ENCODE peak calls at places on chromosomes 13 and 19, in ten cellular contexts. One of them, this sample, is unnamed. For H3K4me1, the result is how much of the 10 kb centered on the place peaks cover.

GRCh38 chr19:20999731-21000352 is 20.6 kb upstream of the ZNF430 start:
- DNase-seq in CD8-positive, alpha-beta T cell: peak
- DNase-seq in cardiac muscle cell: peak
- DNase-seq in CD4-positive, alpha-beta memory T cell: peak
- DNase-seq in heart left ventricle: peak
- DNase-seq in right cardiac atrium: peak
- DNase-seq in small intestine: peak
- DNase-seq in A549: no peak
- DNase-seq in pancreas: peak
- DNase-seq in neural progenitor cell: peak
- DNase-seq in this sample: peak

GRCh38 chr13:110819203-110820014 is 95.5 kb downstream of the ANKRD10 start:
- DNase-seq in CD8-positive, alpha-beta T cell: peak
- DNase-seq in cardiac muscle cell: peak
- DNase-seq in CD4-positive, alpha-beta memory T cell: peak
- DNase-seq in heart left ventricle: peak
- DNase-seq in right cardiac atrium: peak
- DNase-seq in small intestine: peak
- DNase-seq in A549: peak
- DNase-seq in pancreas: peak
- DNase-seq in neural progenitor cell: peak
- DNase-seq in this sample: peak

GRCh38 chr19:6712231-6712630 is 8.2 kb downstream of the C3 start:
- DNase-seq in CD8-positive, alpha-beta T cell: no peak
- DNase-seq in cardiac muscle cell: no peak
- DNase-seq in CD4-positive, alpha-beta memory T cell: no peak
- DNase-seq in heart left ventricle: no peak
- DNase-seq in right cardiac atrium: no peak
- DNase-seq in small intestine: no peak
- DNase-seq in A549: no peak
- DNase-seq in pancreas: no peak
- DNase-seq in neural progenitor cell: no peak
- DNase-seq in this sample: no peak

GRCh38 chr13:102799544-102800144 is 725 bp downstream of the BIVM start:
- DNase-seq in CD8-positive, alpha-beta T cell: no peak
- DNase-seq in cardiac muscle cell: no peak
- DNase-seq in CD4-positive, alpha-beta memory T cell: peak
- DNase-seq in heart left ventricle: peak
- DNase-seq in right cardiac atrium: peak
- DNase-seq in small intestine: no peak
- DNase-seq in A549: peak
- DNase-seq in pancreas: peak
- DNase-seq in neural progenitor cell: peak
- DNase-seq in this sample: peak

GRCh38 chr19:52007436-52007804 is 591 bp downstream of the ZNF615 start:
- DNase-seq in CD8-positive, alpha-beta T cell: no peak
- DNase-seq in cardiac muscle cell: peak
- DNase-seq in CD4-positive, alpha-beta memory T cell: no peak
- DNase-seq in heart left ventricle: no peak
- DNase-seq in right cardiac atrium: no peak
- DNase-seq in small intestine: no peak
- DNase-seq in A549: no peak
- DNase-seq in pancreas: no peak
- DNase-seq in neural progenitor cell: peak
- DNase-seq in this sample: no peak

GRCh38 chr19:58059003-58059671 is at the start of gene ZNF135:
- DNase-seq in CD8-positive, alpha-beta T cell: peak
- DNase-seq in cardiac muscle cell: peak
- DNase-seq in CD4-positive, alpha-beta memory T cell: no peak
- DNase-seq in heart left ventricle: peak
- DNase-seq in right cardiac atrium: peak
- DNase-seq in small intestine: peak
- DNase-seq in A549: no peak
- DNase-seq in pancreas: peak
- DNase-seq in neural progenitor cell: peak
- DNase-seq in this sample: peak

GRCh38 chr19:38831142-38831605 is 420 bp downstream of the ECH1 start:
- DNase-seq in CD8-positive, alpha-beta T cell: no peak
- DNase-seq in cardiac muscle cell: peak
- DNase-seq in CD4-positive, alpha-beta memory T cell: peak
- DNase-seq in heart left ventricle: peak
- DNase-seq in right cardiac atrium: peak
- DNase-seq in small intestine: peak
- DNase-seq in A549: peak
- DNase-seq in pancreas: peak
- DNase-seq in neural progenitor cell: peak
- DNase-seq in this sample: no peak

GRCh38 chr13:41802033-41802683 is 158.8 kb downstream of the VWA8 start:
- DNase-seq in CD8-positive, alpha-beta T cell: no peak
- DNase-seq in cardiac muscle cell: no peak
- DNase-seq in CD4-positive, alpha-beta memory T cell: no peak
- DNase-seq in heart left ventricle: no peak
- DNase-seq in right cardiac atrium: no peak
- DNase-seq in small intestine: no peak
- DNase-seq in A549: no peak
- DNase-seq in pancreas: no peak
- DNase-seq in neural progenitor cell: no peak
- DNase-seq in this sample: no peak

GRCh38 chr13:24745861-24746617 is 17.9 kb upstream of the RNF17 start:
- DNase-seq in CD8-positive, alpha-beta T cell: no peak
- DNase-seq in cardiac muscle cell: no peak
- DNase-seq in CD4-positive, alpha-beta memory T cell: no peak
- DNase-seq in heart left ventricle: no peak
- DNase-seq in right cardiac atrium: no peak
- DNase-seq in small intestine: no peak
- DNase-seq in A549: no peak
- DNase-seq in pancreas: no peak
- DNase-seq in neural progenitor cell: peak
- DNase-seq in this sample: no peak

GRCh38 chr13:43374621-43375020 is 351.2 kb downstream of the DNAJC15 start:
- DNase-seq in CD8-positive, alpha-beta T cell: no peak
- DNase-seq in cardiac muscle cell: peak
- DNase-seq in CD4-positive, alpha-beta memory T cell: no peak
- DNase-seq in heart left ventricle: no peak
- DNase-seq in right cardiac atrium: no peak
- DNase-seq in small intestine: no peak
- DNase-seq in A549: no peak
- DNase-seq in pancreas: no peak
- DNase-seq in neural progenitor cell: no peak
- DNase-seq in this sample: no peak

GRCh38 chr13:38763446-38764381 is 76.8 kb downstream of the FREM2 start:
- DNase-seq in CD8-positive, alpha-beta T cell: no peak
- DNase-seq in cardiac muscle cell: peak
- DNase-seq in CD4-positive, alpha-beta memory T cell: no peak
- DNase-seq in heart left ventricle: no peak
- DNase-seq in right cardiac atrium: no peak
- DNase-seq in small intestine: peak
- DNase-seq in A549: peak
- DNase-seq in pancreas: no peak
- DNase-seq in neural progenitor cell: peak
- DNase-seq in this sample: no peak

GRCh38 chr19:1379961-1380489 is 3.7 kb upstream of the NDUFS7 start:
- DNase-seq in CD8-positive, alpha-beta T cell: no peak
- DNase-seq in cardiac muscle cell: no peak
- DNase-seq in CD4-positive, alpha-beta memory T cell: no peak
- DNase-seq in heart left ventricle: no peak
- DNase-seq in right cardiac atrium: no peak
- DNase-seq in small intestine: no peak
- DNase-seq in A549: no peak
- DNase-seq in pancreas: no peak
- DNase-seq in neural progenitor cell: no peak
- DNase-seq in this sample: no peak

GRCh38 chr13:111789420-111789819 is 277.5 kb upstream of the SOX1 start:
- DNase-seq in CD8-positive, alpha-beta T cell: no peak
- DNase-seq in cardiac muscle cell: no peak
- DNase-seq in CD4-positive, alpha-beta memory T cell: no peak
- DNase-seq in heart left ventricle: no peak
- DNase-seq in right cardiac atrium: no peak
- DNase-seq in small intestine: no peak
- DNase-seq in A549: no peak
- DNase-seq in pancreas: no peak
- DNase-seq in neural progenitor cell: no peak
- DNase-seq in this sample: no peak

GRCh38 chr19:40689339-40690049 is 957 bp downstream of the NUMBL start:
- DNase-seq in CD8-positive, alpha-beta T cell: no peak
- DNase-seq in cardiac muscle cell: no peak
- DNase-seq in CD4-positive, alpha-beta memory T cell: peak
- DNase-seq in heart left ventricle: peak
- DNase-seq in right cardiac atrium: no peak
- DNase-seq in small intestine: no peak
- DNase-seq in A549: no peak
- DNase-seq in pancreas: peak
- DNase-seq in neural progenitor cell: peak
- DNase-seq in this sample: no peak

GRCh38 chr19:19420570-19421301 is 15.3 kb downstream of the GATAD2A start:
- DNase-seq in CD8-positive, alpha-beta T cell: peak
- DNase-seq in cardiac muscle cell: no peak
- DNase-seq in CD4-positive, alpha-beta memory T cell: peak
- DNase-seq in heart left ventricle: no peak
- DNase-seq in right cardiac atrium: no peak
- DNase-seq in small intestine: no peak
- DNase-seq in A549: no peak
- DNase-seq in pancreas: no peak
- DNase-seq in neural progenitor cell: no peak
- DNase-seq in this sample: no peak

GRCh38 chr19:35744688-35745327 is 410 bp downstream of the U2AF1L4 start:
- DNase-seq in CD8-positive, alpha-beta T cell: peak
- DNase-seq in cardiac muscle cell: peak
- DNase-seq in CD4-positive, alpha-beta memory T cell: peak
- DNase-seq in heart left ventricle: peak
- DNase-seq in right cardiac atrium: peak
- DNase-seq in small intestine: peak
- DNase-seq in A549: peak
- DNase-seq in pancreas: peak
- DNase-seq in neural progenitor cell: peak
- DNase-seq in this sample: peak
- H3K4me1 ChIP-seq in CD8-positive, alpha-beta T cell: half or more
- H3K4me1 ChIP-seq in cardiac muscle cell: under half
- H3K4me1 ChIP-seq in CD4-positive, alpha-beta memory T cell: half or more
- H3K4me1 ChIP-seq in heart left ventricle: under half
- H3K4me1 ChIP-seq in right cardiac atrium: under half
- H3K4me1 ChIP-seq in small intestine: under half
- H3K4me1 ChIP-seq in A549: under half
- H3K4me1 ChIP-seq in pancreas: under half
- H3K4me1 ChIP-seq in neural progenitor cell: under half
- H3K4me1 ChIP-seq in this sample: half or more

GRCh38 chr13:113491418-113491883 is 940 bp upstream of the DCUN1D2 start:
- DNase-seq in CD8-positive, alpha-beta T cell: no peak
- DNase-seq in cardiac muscle cell: peak
- DNase-seq in CD4-positive, alpha-beta memory T cell: no peak
- DNase-seq in heart left ventricle: no peak
- DNase-seq in right cardiac atrium: no peak
- DNase-seq in small intestine: peak
- DNase-seq in A549: peak
- DNase-seq in pancreas: no peak
- DNase-seq in neural progenitor cell: peak
- DNase-seq in this sample: no peak
- H3K4me1 ChIP-seq in CD8-positive, alpha-beta T cell: under half
- H3K4me1 ChIP-seq in cardiac muscle cell: under half
- H3K4me1 ChIP-seq in CD4-positive, alpha-beta memory T cell: half or more
- H3K4me1 ChIP-seq in heart left ventricle: under half
- H3K4me1 ChIP-seq in right cardiac atrium: under half
- H3K4me1 ChIP-seq in small intestine: under half
- H3K4me1 ChIP-seq in A549: under half
- H3K4me1 ChIP-seq in pancreas: under half
- H3K4me1 ChIP-seq in neural progenitor cell: under half
- H3K4me1 ChIP-seq in this sample: under half

GRCh38 chr19:10881403-10882107 is 10.2 kb downstream of the CARM1 start:
- DNase-seq in CD8-positive, alpha-beta T cell: no peak
- DNase-seq in cardiac muscle cell: no peak
- DNase-seq in CD4-positive, alpha-beta memory T cell: no peak
- DNase-seq in heart left ventricle: no peak
- DNase-seq in right cardiac atrium: no peak
- DNase-seq in small intestine: no peak
- DNase-seq in A549: no peak
- DNase-seq in pancreas: no peak
- DNase-seq in neural progenitor cell: peak
- DNase-seq in this sample: no peak

GRCh38 chr19:10882108-10882457 is 10.7 kb downstream of the CARM1 start:
- DNase-seq in CD8-positive, alpha-beta T cell: no peak
- DNase-seq in cardiac muscle cell: no peak
- DNase-seq in CD4-positive, alpha-beta memory T cell: no peak
- DNase-seq in heart left ventricle: peak
- DNase-seq in right cardiac atrium: no peak
- DNase-seq in small intestine: no peak
- DNase-seq in A549: no peak
- DNase-seq in pancreas: no peak
- DNase-seq in neural progenitor cell: no peak
- DNase-seq in this sample: no peak

GRCh38 chr19:10885241-10886169 is 14.2 kb downstream of the CARM1 start:
- DNase-seq in CD8-positive, alpha-beta T cell: no peak
- DNase-seq in cardiac muscle cell: no peak
- DNase-seq in CD4-positive, alpha-beta memory T cell: no peak
- DNase-seq in heart left ventricle: no peak
- DNase-seq in right cardiac atrium: no peak
- DNase-seq in small intestine: no peak
- DNase-seq in A549: no peak
- DNase-seq in pancreas: no peak
- DNase-seq in neural progenitor cell: peak
- DNase-seq in this sample: no peak

GRCh38 chr19:10887616-10888367 is 16.4 kb downstream of the CARM1 start:
- DNase-seq in CD8-positive, alpha-beta T cell: no peak
- DNase-seq in cardiac muscle cell: no peak
- DNase-seq in CD4-positive, alpha-beta memory T cell: no peak
- DNase-seq in heart left ventricle: no peak
- DNase-seq in right cardiac atrium: no peak
- DNase-seq in small intestine: no peak
- DNase-seq in A549: no peak
- DNase-seq in pancreas: no peak
- DNase-seq in neural progenitor cell: no peak
- DNase-seq in this sample: no peak

GRCh38 chr19:10884273-10884672 is 12.9 kb downstream of the CARM1 start:
- DNase-seq in CD8-positive, alpha-beta T cell: no peak
- DNase-seq in cardiac muscle cell: peak
- DNase-seq in CD4-positive, alpha-beta memory T cell: no peak
- DNase-seq in heart left ventricle: no peak
- DNase-seq in right cardiac atrium: no peak
- DNase-seq in small intestine: no peak
- DNase-seq in A549: no peak
- DNase-seq in pancreas: no peak
- DNase-seq in neural progenitor cell: no peak
- DNase-seq in this sample: no peak
- H3K4me1 ChIP-seq in CD8-positive, alpha-beta T cell: under half
- H3K4me1 ChIP-seq in cardiac muscle cell: half or more
- H3K4me1 ChIP-seq in CD4-positive, alpha-beta memory T cell: under half
- H3K4me1 ChIP-seq in heart left ventricle: under half
- H3K4me1 ChIP-seq in right cardiac atrium: under half
- H3K4me1 ChIP-seq in small intestine: under half
- H3K4me1 ChIP-seq in A549: under half
- H3K4me1 ChIP-seq in pancreas: under half
- H3K4me1 ChIP-seq in neural progenitor cell: half or more
- H3K4me1 ChIP-seq in this sample: under half

DNA sequence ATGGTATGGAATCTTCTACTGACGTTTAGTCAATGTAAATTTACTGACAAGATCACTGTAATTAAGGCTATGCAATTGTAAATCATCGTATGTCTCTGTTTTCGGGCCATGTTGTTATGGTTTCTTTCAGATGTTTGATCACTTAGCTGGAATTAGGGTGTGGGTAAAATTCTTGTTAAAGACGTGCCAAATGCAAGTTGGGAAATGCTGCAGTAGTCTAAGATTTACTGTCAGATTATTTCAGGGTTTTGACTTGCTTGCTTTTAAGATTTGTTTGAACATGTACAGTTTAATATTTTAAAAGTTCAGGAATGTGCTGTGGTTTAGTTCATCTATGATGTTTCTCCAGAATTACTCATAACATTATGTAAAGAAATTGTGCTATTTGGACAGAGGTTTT is 10.8 kb downstream of the NDFIP2 start:
- DNase-seq in CD8-positive, alpha-beta T cell: no peak
- DNase-seq in cardiac muscle cell: peak
- DNase-seq in CD4-positive, alpha-beta memory T cell: no peak
- DNase-seq in heart left ventricle: no peak
- DNase-seq in right cardiac atrium: no peak
- DNase-seq in small intestine: no peak
- DNase-seq in A549: no peak
- DNase-seq in pancreas: no peak
- DNase-seq in neural progenitor cell: no peak
- DNase-seq in this sample: no peak
- H3K4me1 ChIP-seq in CD8-positive, alpha-beta T cell: under half
- H3K4me1 ChIP-seq in cardiac muscle cell: under half
- H3K4me1 ChIP-seq in CD4-positive, alpha-beta memory T cell: under half
- H3K4me1 ChIP-seq in heart left ventricle: under half
- H3K4me1 ChIP-seq in right cardiac atrium: under half
- H3K4me1 ChIP-seq in small intestine: under half
- H3K4me1 ChIP-seq in A549: half or more
- H3K4me1 ChIP-seq in pancreas: under half
- H3K4me1 ChIP-seq in neural progenitor cell: under half
- H3K4me1 ChIP-seq in this sample: under half

This sample was measured in CD4-positive, CD25-positive, alpha-beta regulatory T cell.